ENCODE peak calls at places on chromosome 18, in ten cellular contexts. C is kidney epithelial cell; U is posterior cingulate gyrus; N is stimulated activated CD4-positive, alpha-beta T cell treated with anti-CD3 and anti-CD28 coated beads, Interleukin-4, amount 100 ng/mL, for 48 hours; Q is BE2C; E is kidney; W is skeletal muscle cell; P is pancreas; F is activated CD8-positive, alpha-beta memory T cell treated with anti-CD3 and anti-CD28 coated beads for 1 hour; A is hippocampal formation. I is an unnamed sample.

GRCh38 chr18:69400976-69401474 is 337 bp downstream of the DOK6 start:
- DNase-seq in C (no peak), U (no peak), N (no peak), Q (peak; percentile 43), E (peak; percentile 73), W (no peak), P (no peak), F (no peak), A (peak; percentile 17), I (peak; percentile 64)

GRCh38 chr18:48129621-48130082 is 199.2 kb upstream of the SMAD2 start:
- DNase-seq in C (no peak), U (no peak), N (no peak), Q (no peak), E (no peak), W (no peak), P (no peak), F (no peak), A (no peak), I (no peak)

GRCh38 chr18:181711-182110 is 23.4 kb downstream of the USP14 start:
- DNase-seq in C (no peak), U (no peak), N (no peak), Q (no peak), E (no peak), W (no peak), P (no peak), F (no peak), A (no peak), I (no peak)

GRCh38 chr18:23668731-23669130 is 6.0 kb upstream of the ANKRD29 start:
- DNase-seq in C (no peak), U (no peak), N (no peak), Q (no peak), E (no peak), W (no peak), P (no peak), F (no peak), A (no peak), I (no peak)

GRCh38 chr18:8660316-8660715 is 45.0 kb upstream of the MTCL1 start:
- DNase-seq in C (no peak), U (no peak), N (no peak), Q (no peak), E (no peak), W (no peak), P (no peak), F (no peak), A (no peak), I (no peak)

GRCh38 chr18:7896164-7896563 is 329.0 kb downstream of the PTPRM start:
- DNase-seq in C (no peak), U (no peak), N (no peak), Q (no peak), E (no peak), W (no peak), P (no peak), F (no peak), A (no peak), I (no peak)

GRCh38 chr18:22214731-22215528 is 45.5 kb downstream of the GATA6 start:
- DNase-seq in C (no peak), U (no peak), N (no peak), Q (no peak), E (no peak), W (peak; percentile 21), P (no peak), F (no peak), A (no peak), I (no peak)

GRCh38 chr18:3525870-3526420 is 76.0 kb downstream of the TGIF1 start:
- DNase-seq in C (no peak), U (peak; percentile 36), N (peak; percentile 31), Q (no peak), E (no peak), W (peak; percentile 28), P (no peak), F (peak; percentile 5), A (peak; percentile 57), I (no peak)

GRCh38 chr18:28115149-28115550 is 61.8 kb downstream of the CDH2 start:
- DNase-seq in C (peak; percentile 99), U (no peak), N (no peak), Q (peak; percentile 10), E (no peak), W (peak; percentile 88), P (no peak), F (no peak), A (no peak), I (no peak)

GRCh38 chr18:49921278-49922037 is 108.1 kb upstream of the ACAA2 start:
- DNase-seq in C (no peak), U (no peak), N (no peak), Q (no peak), E (no peak), W (no peak), P (no peak), F (no peak), A (no peak), I (no peak)

GRCh38 chr18:49839012-49839411 is 25.7 kb upstream of the ACAA2 start:
- DNase-seq in C (peak; percentile 77), U (no peak), N (no peak), Q (no peak), E (no peak), W (no peak), P (no peak), F (no peak), A (no peak), I (no peak)

I was measured in upper lobe of right lung.